ENCODE peak calls at places on chromosomes 4 and X, in six cellular contexts. W, X, D, M, Z and L are unnamed samples. For H3K4me1, the result is how much of the 10 kb centered on the place peaks cover.

GRCh38 chrX:102712967-102713677 is 874 bp downstream of the GPRASP2 start:
- DNase-seq in D (no peak), X (no peak), Z (peak), M (peak), W (peak), L (no peak)

GRCh38 chrX:153434801-153435200 is 11.1 kb downstream of the TREX2 start:
- DNase-seq in X (no peak), D (no peak), M (no peak), Z (no peak), W (no peak), L (no peak)

GRCh38 chr4:41067369-41067768 is 147.0 kb downstream of the APBB2 start:
- DNase-seq in X (no peak), Z (no peak), D (no peak), M (peak), W (no peak), L (no peak)

GRCh38 chrX:17547658-17548057 is 172.7 kb downstream of the NHS start:
- DNase-seq in W (no peak), X (peak), Z (peak), M (peak), D (no peak), L (no peak)

GRCh38 chr4:170089743-170090666 is at the start of gene AADAT:
- DNase-seq in X (no peak), M (peak), D (no peak), W (no peak), Z (peak), L (peak)

GRCh38 chr4:52744588-52744987 is 6.6 kb downstream of the ERVMER34-1 start:
- DNase-seq in X (no peak), D (no peak), M (no peak), W (no peak), Z (no peak), L (no peak)

GRCh38 chr4:150938873-150939499 is 76.1 kb downstream of the LRBA start:
- DNase-seq in M (no peak), X (no peak), D (no peak), W (no peak), Z (no peak), L (no peak)

GRCh38 chr4:71110499-71110898 is 117.0 kb downstream of the DCK start:
- DNase-seq in M (no peak), X (no peak), D (no peak), W (no peak), Z (no peak), L (no peak)

GRCh38 chr4:90220453-90220852 is 93.3 kb downstream of the CCSER1 start:
- DNase-seq in X (no peak), D (no peak), Z (no peak), W (no peak), M (no peak), L (no peak)

GRCh38 chrX:139194571-139195280 is 335.8 kb upstream of the F9 start:
- DNase-seq in Z (peak), M (no peak), X (no peak), D (no peak), W (no peak), L (no peak)

GRCh38 chrX:112058255-112058654 is 24.3 kb downstream of the TRPC5 start:
- DNase-seq in Z (no peak), W (no peak), D (no peak), X (no peak), M (peak), L (no peak)

GRCh38 chr4:128517739-128518510 is 230.3 kb upstream of the PGRMC2 start:
- DNase-seq in X (peak), D (no peak), W (no peak), Z (peak), M (peak), L (no peak)

GRCh38 chr4:15811703-15812325 is 33.7 kb downstream of the CD38 start:
- DNase-seq in Z (no peak), X (no peak), W (no peak), M (no peak), D (no peak), L (no peak)

GRCh38 chr4:186942745-186943606 is 219.3 kb upstream of the FAT1 start:
- DNase-seq in Z (no peak), X (no peak), W (no peak), D (no peak), M (peak), L (no peak)

GRCh38 chr4:13248621-13249298 is 235.4 kb downstream of the RAB28 start:
- DNase-seq in W (no peak), D (no peak), X (no peak), Z (no peak), M (peak), L (peak)

GRCh38 chr4:110614173-110614948 is 8.5 kb downstream of the PITX2 start:
- DNase-seq in Z (no peak), W (no peak), D (no peak), M (no peak), X (no peak), L (no peak)

GRCh38 chrX:120769576-120770341 is 105.9 kb downstream of the CT47B1 start:
- DNase-seq in Z (no peak), W (peak), M (peak), X (no peak), D (no peak), L (no peak)

GRCh38 chr4:5050520-5050955 is 742 bp upstream of the STK32B start:
- DNase-seq in Z (peak), X (no peak), W (peak), D (no peak), M (peak), L (no peak)
- H3K4me1 ChIP-seq in Z (under half), X (under half), W (under half), D (under half), M (under half), L (under half)

GRCh38 chr4:106034751-106035150 is 139.5 kb downstream of the NPNT start:
- DNase-seq in X (no peak), Z (no peak), D (no peak), M (no peak), W (no peak), L (no peak)
- H3K4me3 ChIP-seq in X (no peak), Z (no peak), D (no peak), M (no peak), W (no peak), L (no peak)

GRCh38 chr4:165875446-165875845 is 2.4 kb downstream of the TLL1 start:
- DNase-seq in X (no peak), W (no peak), M (no peak), D (no peak), Z (no peak), L (no peak)

GRCh38 chr4:165873298-165874071 is 448 bp downstream of the TLL1 start:
- DNase-seq in D (no peak), Z (no peak), X (no peak), W (no peak), M (no peak), L (no peak)

GRCh38 chr4:165874799-165875371 is 1.8 kb downstream of the TLL1 start:
- DNase-seq in X (no peak), D (no peak), Z (peak), M (no peak), W (no peak), L (no peak)

GRCh38 chr4:165872443-165873297 is at the start of gene TLL1:
- DNase-seq in X (no peak), Z (no peak), W (no peak), M (no peak), D (no peak), L (no peak)

DNA sequence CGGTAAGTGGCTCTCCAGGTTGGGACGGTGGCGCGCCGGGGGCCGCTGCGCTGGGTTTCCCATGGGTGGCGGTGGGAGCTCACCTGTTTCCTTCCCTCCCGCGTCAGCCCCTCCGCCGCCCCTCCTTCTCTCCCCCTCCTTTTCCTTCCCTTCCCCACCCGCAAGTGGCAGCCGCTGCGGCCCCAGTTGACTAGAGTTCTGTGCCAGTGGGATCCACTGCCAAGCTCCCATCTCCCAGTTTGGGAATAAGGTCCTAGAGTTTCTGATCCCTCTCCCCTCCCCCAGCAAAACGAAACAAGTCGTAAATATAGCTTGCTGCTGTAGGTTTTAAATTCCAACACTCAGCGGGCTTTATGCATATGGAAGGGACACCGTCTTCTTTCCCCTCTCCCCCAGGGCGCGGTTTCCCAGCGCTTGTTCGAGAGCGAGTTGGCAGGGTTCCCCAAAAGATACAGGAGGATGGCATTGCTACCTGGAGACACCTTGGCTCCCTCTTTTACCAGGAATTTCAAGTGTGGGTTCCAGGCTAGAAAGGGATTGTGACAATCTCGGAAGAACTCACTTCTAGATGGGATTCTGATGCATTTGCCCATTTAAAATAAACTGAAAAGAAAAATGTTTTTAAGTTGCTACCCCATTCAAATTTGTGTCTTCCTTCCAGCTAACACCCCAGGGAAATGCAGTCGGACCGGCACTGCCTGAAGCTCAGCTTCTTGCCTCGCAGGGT is 1.2 kb downstream of the TLL1 start:
- DNase-seq in W (no peak), Z (no peak), D (no peak), X (no peak), M (no peak), L (no peak)
- H3K27ac ChIP-seq in W (no peak), Z (peak), D (no peak), X (no peak), M (no peak), L (no peak)

GRCh38 chrX:130071611-130072349 is 38.5 kb downstream of the ELF4 start:
- DNase-seq in M (no peak), W (no peak), Z (peak), X (no peak), D (no peak), L (no peak)
- H3K4me1 ChIP-seq in M (under half), W (under half), Z (under half), X (under half), D (under half), L (under half)

GRCh38 chr4:98577956-98578355 is 80.5 kb downstream of the TSPAN5 start:
- DNase-seq in X (no peak), Z (no peak), D (no peak), W (no peak), M (no peak), L (no peak)
- H3K4me3 ChIP-seq in X (no peak), Z (no peak), D (no peak), W (no peak), M (no peak), L (no peak)

GRCh38 chr4:80069108-80069836 is 3.8 kb downstream of the ANTXR2 start:
- DNase-seq in Z (no peak), D (no peak), X (no peak), W (no peak), M (peak), L (no peak)
- H3K27ac ChIP-seq in Z (peak), D (no peak), X (no peak), W (peak), M (no peak), L (no peak)

DNA sequence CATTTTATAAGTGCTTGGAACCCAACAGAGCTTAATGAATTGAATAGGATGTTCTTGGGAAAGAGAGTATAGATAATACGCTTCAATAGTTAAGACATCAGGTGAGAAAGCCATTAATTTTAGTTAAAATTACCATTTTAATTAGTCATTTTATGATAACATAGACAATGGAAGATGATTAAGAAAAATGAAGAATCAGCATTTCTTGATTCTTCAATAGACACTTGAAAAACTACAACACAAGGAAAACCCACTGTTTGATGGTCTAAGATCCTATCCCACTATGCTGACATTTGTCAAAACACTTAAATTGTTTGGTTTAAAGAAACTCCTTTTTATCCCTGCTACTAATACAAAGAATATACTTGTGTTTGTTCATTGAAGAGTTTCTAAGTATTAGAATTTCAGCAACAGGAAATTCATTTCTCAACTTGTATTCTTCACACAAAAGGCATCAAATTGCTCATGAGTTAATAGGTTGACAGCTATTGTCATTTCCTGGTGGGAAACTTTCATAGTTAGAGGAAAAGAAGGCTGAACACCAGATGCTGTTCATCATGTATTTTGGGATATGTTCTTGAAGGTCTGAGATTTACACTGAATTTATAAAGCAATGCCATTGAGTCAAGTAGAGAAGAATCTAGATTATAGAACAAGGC is 9.6 kb upstream of the CXCL2 start:
- DNase-seq in D (no peak), Z (no peak), X (no peak), M (no peak), W (no peak), L (no peak)
- H3K4me1 ChIP-seq in D (under half), Z (under half), X (under half), M (under half), W (under half), L (under half)